ENCODE peak calls at places on chromosomes 2 and 18, in four cellular contexts. B is progenitor cell of endocrine pancreas, Z is neural crest cell, X is HEK293T. I is an unnamed sample.

GRCh38 chr2:201111096-201111495 is 4.9 kb upstream of the CFLAR start:
- DNase-seq in B (no peak), Z (no peak), X (no peak), I (no peak)

GRCh38 chr2:150192701-150193100 is 294.8 kb downstream of the RND3 start:
- DNase-seq in B (no peak), Z (no peak), X (no peak), I (no peak)

GRCh38 chr2:38978908-38979307 is 89.2 kb downstream of the ARHGEF33 start:
- DNase-seq in B (no peak), Z (no peak), X (no peak), I (no peak)

GRCh38 chr2:66185497-66186034 is 249.4 kb upstream of the MEIS1 start:
- DNase-seq in B (no peak), Z (no peak), X (no peak), I (no peak)

GRCh38 chr2:55887906-55888625 is 35.5 kb downstream of the EFEMP1 start:
- DNase-seq in B (no peak), Z (no peak), X (no peak), I (peak; percentile 87)

GRCh38 chr2:86002375-86002774 is 103.3 kb downstream of the POLR1A start:
- DNase-seq in B (no peak), Z (no peak), X (no peak), I (no peak)

GRCh38 chr18:48290162-48290926 is 118.8 kb downstream of the ZBTB7C start:
- DNase-seq in B (no peak), Z (no peak), X (no peak), I (no peak)

GRCh38 chr18:31603335-31603734 is 11.7 kb downstream of the TTR start:
- DNase-seq in B (no peak), Z (no peak), X (no peak), I (no peak)

GRCh38 chr2:74316616-74317295 is 26.5 kb downstream of the SLC4A5 start:
- DNase-seq in B (no peak), Z (no peak), X (no peak), I (no peak)

GRCh38 chr18:59994357-59994756 is 94.6 kb downstream of the PMAIP1 start:
- DNase-seq in B (no peak), Z (no peak), X (no peak), I (peak; percentile 6)

GRCh38 chr2:29063646-29064372 is 10.5 kb downstream of the PCARE start:
- DNase-seq in B (no peak), Z (no peak), X (no peak), I (peak; percentile 79)

GRCh38 chr18:48787523-48788151 is 163.1 kb downstream of the SMAD7 start:
- DNase-seq in B (no peak), Z (no peak), X (no peak), I (no peak)

GRCh38 chr2:74385396-74385795 is 5.3 kb upstream of the DCTN1 start:
- DNase-seq in B (no peak), Z (no peak), X (no peak), I (no peak)

I was measured in cardiac muscle cell.